ENCODE peak calls at places on chromosomes 11 and 22, in five cellular contexts. X is thoracic aorta; V is CD4-positive, CD25-positive, alpha-beta regulatory T cell; Z is PC-3; O is cardiac muscle cell. U is an unnamed sample.

GRCh38 chr22:48223488-48224190 is 1461.2 kb downstream of the TBC1D22A start:
- DNase-seq in X (no peak), V (no peak), Z (no peak), O (no peak), U (peak; percentile 21)

GRCh38 chr11:118620529-118621070 is 13.2 kb downstream of the PHLDB1 start:
- DNase-seq in X (no peak), V (no peak), Z (no peak), O (no peak), U (no peak)

GRCh38 chr11:59097113-59097708 is 9.8 kb upstream of the FAM111B start:
- DNase-seq in X (no peak), V (peak; percentile 70), Z (peak; percentile 75), O (peak; percentile 55), U (peak; percentile 64)

GRCh38 chr11:97201743-97202612 is 812.2 kb downstream of the JRKL start:
- DNase-seq in X (no peak), V (no peak), Z (no peak), O (peak; percentile 39), U (no peak)

GRCh38 chr11:109765709-109766311 is 327.4 kb upstream of the ZC3H12C start:
- DNase-seq in X (no peak), V (no peak), Z (no peak), O (no peak), U (no peak)

GRCh38 chr11:35632301-35632700 is 14.0 kb downstream of the FJX1 start:
- DNase-seq in X (no peak), V (no peak), Z (no peak), O (no peak), U (no peak)

GRCh38 chr22:38610234-38610633 is 40.3 kb upstream of the DMC1 start:
- DNase-seq in X (no peak), V (no peak), Z (no peak), O (no peak), U (no peak)

GRCh38 chr11:65487467-65488272 is 11.2 kb upstream of the MALAT1 start:
- DNase-seq in X (peak; percentile 99), V (no peak), Z (peak; percentile 94), O (peak; percentile 99), U (peak; percentile 100)

GRCh38 chr22:35821654-35822053 is 104.0 kb downstream of the APOL5 start:
- DNase-seq in X (no peak), V (no peak), Z (no peak), O (no peak), U (no peak)

GRCh38 chr22:20918663-20919220 is 1.5 kb downstream of the CRKL start:
- DNase-seq in X (no peak), V (no peak), Z (no peak), O (peak; percentile 23), U (no peak)

GRCh38 chr22:36027960-36028645 is 521 bp downstream of the RBFOX2 start:
- DNase-seq in X (no peak), V (no peak), Z (peak; percentile 52), O (peak; percentile 74), U (no peak)

GRCh38 chr11:41917900-41918299 is 458.4 kb upstream of the LRRC4C start:
- DNase-seq in X (no peak), V (no peak), Z (no peak), O (no peak), U (no peak)

GRCh38 chr11:85809191-85809590 is 1.8 kb downstream of the SYTL2 start:
- DNase-seq in X (no peak), V (no peak), Z (no peak), O (no peak), U (no peak)

GRCh38 chr11:534592-535518 is 521 bp downstream of the HRAS start:
- DNase-seq in X (no peak), V (peak; percentile 34), Z (peak; percentile 42), O (peak; percentile 25), U (no peak)

GRCh38 chr11:16891964-16892363 is 122.2 kb downstream of the PLEKHA7 start:
- DNase-seq in X (no peak), V (no peak), Z (peak; percentile 51), O (no peak), U (no peak)

GRCh38 chr11:131758726-131759125 is 388.3 kb downstream of the NTM start:
- DNase-seq in X (no peak), V (no peak), Z (no peak), O (no peak), U (no peak)

GRCh38 chr11:46361283-46362145 is 14.3 kb downstream of the DGKZ start:
- DNase-seq in X (no peak), V (peak; percentile 67), Z (no peak), O (peak; percentile 78), U (peak; percentile 80)

GRCh38 chr11:75505966-75506692 is 19.6 kb downstream of the GDPD5 start:
- DNase-seq in X (no peak), V (no peak), Z (no peak), O (peak; percentile 75), U (no peak)

GRCh38 chr11:3614742-3615171 is 27.0 kb downstream of the ART5 start:
- DNase-seq in X (no peak), V (no peak), Z (peak; percentile 18), O (no peak), U (no peak)

GRCh38 chr22:30697975-30698374 is 3.3 kb downstream of the OSBP2 start:
- DNase-seq in X (no peak), V (no peak), Z (no peak), O (no peak), U (no peak)

GRCh38 chr22:30705710-30706651 is 11.3 kb downstream of the OSBP2 start:
- DNase-seq in X (no peak), V (peak; percentile 20), Z (peak; percentile 83), O (no peak), U (no peak)

GRCh38 chr22:30704978-30705377 is 10.3 kb downstream of the OSBP2 start:
- DNase-seq in X (no peak), V (no peak), Z (no peak), O (no peak), U (no peak)

GRCh38 chr22:30702856-30703255 is 8.2 kb downstream of the OSBP2 start:
- DNase-seq in X (no peak), V (no peak), Z (no peak), O (no peak), U (no peak)

DNA sequence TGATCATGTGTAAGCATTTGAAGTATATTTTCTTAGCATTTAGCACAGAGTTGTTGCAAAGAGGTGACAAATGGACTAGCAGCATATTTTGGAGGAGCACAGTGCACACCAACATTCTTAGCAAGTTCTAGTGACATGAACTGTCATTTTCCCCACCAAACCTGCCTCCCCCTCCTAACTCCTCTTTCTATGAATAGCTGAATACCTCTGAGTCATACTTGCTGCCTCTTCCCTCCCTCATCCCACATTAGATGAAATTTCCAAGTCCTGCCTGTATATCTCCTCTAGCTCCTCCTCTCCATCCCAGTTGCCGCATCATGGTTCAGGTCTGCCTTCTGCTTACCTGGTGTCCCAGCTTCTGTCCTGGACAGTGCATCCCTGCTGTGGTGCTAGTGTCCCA is 7.2 kb downstream of the OSBP2 start:
- DNase-seq in X (no peak), V (no peak), Z (peak; percentile 57), O (no peak), U (no peak)
- H3K4me1 ChIP-seq in X (no peaks in the 10 kb centered on the region), V (no peaks in the 10 kb centered on the region), Z (peaks cover 24% of the 10 kb centered on the region), O (peaks cover 9% of the 10 kb centered on the region), U (no peaks in the 10 kb centered on the region)

DNA sequence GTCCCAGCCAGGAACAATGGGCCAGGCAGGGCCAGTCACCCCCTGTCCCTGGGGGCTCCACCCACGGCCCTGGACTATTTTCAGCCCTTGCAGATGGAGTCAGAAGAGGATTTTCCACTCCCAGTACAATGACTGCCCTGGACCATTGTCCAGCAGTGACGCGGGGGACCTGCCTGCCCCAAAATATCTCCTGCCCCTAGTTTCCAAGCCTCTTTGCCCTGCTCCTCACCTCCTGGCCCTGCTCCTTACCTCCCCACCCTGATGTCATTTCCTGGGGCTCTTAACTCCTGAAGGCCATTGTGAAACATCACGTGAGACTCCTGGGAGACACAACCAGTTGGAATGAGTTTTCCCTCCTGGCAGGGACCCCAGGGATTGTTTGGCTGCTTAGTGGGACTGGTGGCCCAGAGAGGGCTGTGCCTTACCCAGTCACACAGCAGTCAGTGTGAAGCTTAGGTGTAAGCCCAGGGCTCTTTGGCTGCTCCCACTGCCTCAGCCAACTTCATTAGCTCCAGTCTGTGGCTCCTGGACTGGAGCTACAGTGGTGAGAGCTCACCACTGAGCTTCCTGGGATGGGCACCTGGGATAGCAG is 22.2 kb downstream of the P2RY2 start:
- DNase-seq in X (peak; percentile 45), V (no peak), Z (no peak), O (peak; percentile 29), U (peak; percentile 70)
- H3K4me1 ChIP-seq in X (peaks cover 56% of the 10 kb centered on the region), V (no peaks in the 10 kb centered on the region), Z (peaks cover 38% of the 10 kb centered on the region), O (no peaks in the 10 kb centered on the region), U (peaks cover 65% of the 10 kb centered on the region)

GRCh38 chr11:1857064-1857463 is 4.2 kb downstream of the LSP1 start:
- DNase-seq in X (no peak), V (no peak), Z (no peak), O (no peak), U (no peak)

GRCh38 chr11:1858154-1858553 is 5.3 kb downstream of the LSP1 start:
- DNase-seq in X (no peak), V (no peak), Z (no peak), O (no peak), U (no peak)

GRCh38 chr11:1855886-1856265 is 3.0 kb downstream of the LSP1 start:
- DNase-seq in X (no peak), V (no peak), Z (no peak), O (no peak), U (no peak)

GRCh38 chr11:1854949-1855885 is 2.3 kb downstream of the LSP1 start:
- DNase-seq in X (no peak), V (no peak), Z (no peak), O (no peak), U (no peak)

GRCh38 chr11:1856306-1857005 is 3.6 kb downstream of the LSP1 start:
- DNase-seq in X (no peak), V (no peak), Z (no peak), O (no peak), U (no peak)
- H3K4me1 ChIP-seq in X (no peaks in the 10 kb centered on the region), V (peaks cover 79% of the 10 kb centered on the region), Z (no peaks in the 10 kb centered on the region), O (no peaks in the 10 kb centered on the region), U (no peaks in the 10 kb centered on the region)

GRCh38 chr11:68333176-68333575 is 20.8 kb downstream of the LRP5 start:
- DNase-seq in X (no peak), V (no peak), Z (no peak), O (no peak), U (no peak)

GRCh38 chr11:68330700-68331337 is 18.4 kb downstream of the LRP5 start:
- DNase-seq in X (no peak), V (no peak), Z (no peak), O (no peak), U (no peak)

GRCh38 chr11:68329993-68330699 is 17.8 kb downstream of the LRP5 start:
- DNase-seq in X (no peak), V (no peak), Z (no peak), O (no peak), U (no peak)

GRCh38 chr11:68331338-68331947 is 19.1 kb downstream of the LRP5 start:
- DNase-seq in X (no peak), V (no peak), Z (no peak), O (no peak), U (no peak)

DNA sequence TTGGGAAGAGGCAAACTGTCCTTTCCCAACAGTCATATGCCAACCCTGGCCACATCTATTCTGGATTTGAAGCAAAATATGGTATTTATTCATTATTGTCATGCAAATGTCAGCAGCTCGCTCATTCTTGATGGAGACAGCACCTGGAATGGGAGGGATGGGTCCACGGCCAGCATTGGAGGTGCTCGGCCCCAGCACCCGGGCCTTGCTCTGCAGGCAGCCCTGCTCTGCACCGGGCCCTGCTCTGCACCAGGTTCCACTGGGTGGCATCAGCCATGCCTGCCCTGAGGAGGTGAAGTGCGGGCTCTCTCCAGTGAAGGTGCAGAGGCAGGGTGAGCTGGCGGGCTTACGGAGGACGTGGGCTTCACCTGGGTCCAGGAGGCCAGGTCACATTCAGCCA is 19.8 kb downstream of the LRP5 start:
- DNase-seq in X (no peak), V (no peak), Z (no peak), O (no peak), U (no peak)
- H3K4me1 ChIP-seq in X (peaks cover 75% of the 10 kb centered on the region), V (peaks cover 54% of the 10 kb centered on the region), Z (no peaks in the 10 kb centered on the region), O (peaks cover 15% of the 10 kb centered on the region), U (peaks cover 85% of the 10 kb centered on the region)

U was measured in right atrium auricular region.